ENCODE peak calls at places on chromosomes 13 and 19, in four cellular contexts. Z, R, U and T are unnamed samples. For H3K9me3, the result is how much of the 10 kb centered on the place peaks cover.

GRCh38 chr13:113765241-113765910 is 6.3 kb downstream of the TMEM255B start:
- DNase-seq in Z (no peak), R (no peak), U (no peak), T (no peak)

GRCh38 chr13:22561581-22561980 is 619.2 kb upstream of the SGCG start:
- DNase-seq in Z (no peak), R (no peak), U (no peak), T (no peak)

GRCh38 chr13:71828117-71828516 is 38.9 kb downstream of the DACH1 start:
- DNase-seq in Z (no peak), R (no peak), U (no peak), T (no peak)

GRCh38 chr19:17497149-17497798 is 14.2 kb upstream of the PGLS start:
- DNase-seq in Z (no peak), R (no peak), U (no peak), T (no peak)

GRCh38 chr13:73684286-73684685 is 449.9 kb downstream of the KLF12 start:
- DNase-seq in Z (no peak), R (no peak), U (no peak), T (no peak)

GRCh38 chr13:50131998-50132936 is 117.0 kb downstream of the KCNRG start:
- DNase-seq in Z (no peak), R (no peak), U (no peak), T (peak)

GRCh38 chr19:45275370-45275971 is 24.4 kb downstream of the MARK4 start:
- DNase-seq in Z (no peak), R (no peak), U (no peak), T (no peak)

GRCh38 chr13:27928805-27929753 is 9.3 kb downstream of the PDX1 start:
- DNase-seq in Z (no peak), R (no peak), U (no peak), T (no peak)

GRCh38 chr13:82766732-82767321 is 1115.4 kb downstream of the SLITRK1 start:
- DNase-seq in Z (no peak), R (no peak), U (no peak), T (no peak)

GRCh38 chr13:76035711-76036110 is 399.6 kb downstream of the LMO7 start:
- DNase-seq in Z (no peak), R (no peak), U (no peak), T (no peak)

GRCh38 chr19:29819300-29819699 is 7.5 kb downstream of the CCNE1 start:
- DNase-seq in Z (no peak), R (no peak), U (no peak), T (no peak)

GRCh38 chr13:67642638-67643037 is 412.5 kb upstream of the PCDH9 start:
- DNase-seq in Z (no peak), R (no peak), U (no peak), T (no peak)

GRCh38 chr13:50171585-50172282 is 156.5 kb downstream of the KCNRG start:
- DNase-seq in Z (no peak), R (no peak), U (no peak), T (no peak)

GRCh38 chr19:21352830-21353229 is 6.0 kb upstream of the ZNF738 start:
- DNase-seq in Z (no peak), R (no peak), U (no peak), T (no peak)
- H3K9me3 ChIP-seq in Z (under half), R (under half), U (under half), T (under half)

GRCh38 chr19:40023969-40024368 is 27.1 kb downstream of the ZNF546 start:
- DNase-seq in Z (no peak), R (no peak), U (no peak), T (no peak)

GRCh38 chr19:40025938-40026596 is 29.2 kb downstream of the ZNF546 start:
- DNase-seq in Z (no peak), R (no peak), U (no peak), T (no peak)

DNA sequence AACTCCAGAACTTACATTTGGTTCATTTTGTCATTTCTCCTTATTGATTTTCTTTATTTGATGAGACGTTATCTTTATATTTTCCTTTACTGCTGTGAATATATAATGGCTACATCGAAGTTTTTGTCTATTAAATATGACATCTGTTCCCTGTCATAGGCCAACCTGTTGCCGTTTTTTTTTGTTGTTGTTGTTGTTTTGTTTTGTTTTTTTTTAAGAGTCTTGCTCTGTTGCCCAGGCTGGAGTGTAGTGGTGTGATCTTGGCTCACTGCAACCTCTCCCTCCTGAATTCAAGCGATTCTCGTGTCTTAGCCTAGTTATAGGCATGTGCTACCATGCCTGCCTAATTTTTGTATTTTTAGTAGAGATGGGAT is 29.4 kb downstream of the ZNF780B start:
- DNase-seq in Z (no peak), R (no peak), U (no peak), T (no peak)
- H3K9me3 ChIP-seq in Z (under half), R (under half), U (under half), T (under half)

GRCh38 chr19:50286443-50286842 is 42.7 kb downstream of the KCNC3 start:
- DNase-seq in Z (no peak), R (no peak), U (no peak), T (no peak)
- H3K9me3 ChIP-seq in Z (under half), R (under half), U (under half), T (under half)

GRCh38 chr19:27392027-27392632 is 1820.8 kb downstream of the UQCRFS1 start:
- DNase-seq in Z (peak), R (no peak), U (no peak), T (no peak)
- H3K9me3 ChIP-seq in Z (under half), R (under half), U (under half), T (under half)

GRCh38 chr19:52957591-52957990 is 5.1 kb downstream of the ZNF816 start:
- DNase-seq in Z (no peak), R (no peak), U (no peak), T (no peak)

GRCh38 chr19:52961981-52962380 is 700 bp downstream of the ZNF816 start:
- DNase-seq in Z (no peak), R (no peak), U (no peak), T (no peak)

GRCh38 chr19:52962394-52963228 is at the start of gene ZNF816:
- DNase-seq in Z (peak), R (peak), U (peak), T (peak)

GRCh38 chr19:52956917-52957316 is 5.8 kb downstream of the ZNF816 start:
- DNase-seq in Z (no peak), R (no peak), U (no peak), T (no peak)

DNA sequence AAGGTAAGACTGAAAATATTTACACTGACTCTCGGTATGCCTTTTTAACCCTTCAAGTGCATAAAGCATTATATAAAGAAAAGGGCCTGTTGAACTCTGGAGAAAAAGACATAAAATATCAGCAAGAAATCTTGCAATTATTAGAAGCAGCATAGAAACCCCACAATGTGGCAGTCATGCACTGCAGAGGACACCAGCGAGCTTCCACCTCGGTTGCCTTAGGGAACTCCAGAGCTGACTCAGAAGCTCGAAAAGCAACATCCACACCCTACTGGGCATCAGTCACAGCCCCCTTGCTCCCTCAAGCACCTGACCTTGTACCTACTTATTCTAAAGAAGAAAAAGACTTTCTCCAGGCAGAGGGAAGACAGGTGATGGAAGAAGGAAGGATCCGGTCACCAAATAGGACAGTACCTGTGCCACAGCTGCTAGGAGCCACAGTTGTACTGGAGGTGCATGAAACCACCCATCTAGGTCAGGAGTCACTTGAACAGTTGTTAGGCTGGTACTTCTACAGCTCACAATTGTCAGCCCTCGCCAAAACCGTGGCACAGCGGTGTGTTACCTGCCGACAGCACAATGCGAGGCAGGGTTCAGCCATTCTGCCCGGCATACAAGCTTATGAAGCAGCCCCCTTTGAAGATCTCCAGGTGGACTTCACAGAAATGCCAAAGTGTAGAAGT is 2.9 kb downstream of the ZNF816 start:
- DNase-seq in Z (no peak), R (no peak), U (no peak), T (no peak)
- H3K9me3 ChIP-seq in Z (under half), R (under half), U (under half), T (under half)

GRCh38 chr19:3910105-3910504 is 22.8 kb upstream of the NMRK2 start:
- DNase-seq in Z (no peak), R (no peak), U (no peak), T (no peak)
- H3K9me3 ChIP-seq in Z (under half), R (under half), U (under half), T (under half)